ENCODE peak calls at places on chromosomes 2 and 18, in six cellular contexts. N is NAMALWA; Z is stimulated activated CD4-positive, alpha-beta T cell treated with anti-CD3 and anti-CD28 coated beads, Interleukin-4, amount 100 ng/mL, for 48 hours; W is endothelial cell; B is amniotic stem cell; D is T-helper 2 cell. U is an unnamed sample.

GRCh38 chr2:101831351-101831865 is 133.9 kb downstream of the MAP4K4 start:
- DNase-seq in Z (peak; percentile 42), D (peak; percentile 80), W (peak; percentile 73), N (peak; percentile 78), B (peak; percentile 57), U (peak; percentile 56)

GRCh38 chr2:128302011-128302743 is 16.5 kb downstream of the HS6ST1 start:
- DNase-seq in W (no peak), N (no peak), D (no peak), Z (no peak), B (no peak), U (no peak)

GRCh38 chr2:206823178-206823577 is 57.8 kb downstream of the FASTKD2 start:
- DNase-seq in N (no peak), D (no peak), Z (no peak), W (no peak), B (no peak), U (no peak)

GRCh38 chr2:219997341-219997851 is 370.0 kb downstream of the SLC4A3 start:
- DNase-seq in N (peak; percentile 44), D (peak; percentile 7), W (peak; percentile 84), Z (peak; percentile 8), B (no peak), U (peak; percentile 36)

GRCh38 chr2:121080013-121080772 is 204.8 kb downstream of the TFCP2L1 start:
- DNase-seq in B (no peak), W (peak; percentile 87), N (peak; percentile 65), D (peak; percentile 24), Z (peak; percentile 47), U (peak; percentile 73)

GRCh38 chr18:617970-618504 is 21.2 kb downstream of the CLUL1 start:
- DNase-seq in Z (no peak), D (no peak), B (no peak), N (no peak), W (no peak), U (no peak)

GRCh38 chr2:111670776-111671175 is 213.2 kb downstream of the ANAPC1 start:
- DNase-seq in N (peak; percentile 86), Z (no peak), W (no peak), B (no peak), D (no peak), U (no peak)

GRCh38 chr18:8319798-8320477 is 289.3 kb upstream of the RAB12 start:
- DNase-seq in N (no peak), Z (no peak), W (no peak), D (no peak), B (no peak), U (no peak)

GRCh38 chr2:71560286-71561011 is 107.1 kb downstream of the DYSF start:
- DNase-seq in N (no peak), W (no peak), D (no peak), B (no peak), Z (no peak), U (no peak)

GRCh38 chr2:201357216-201357615 is at the start of gene FLACC1:
- DNase-seq in N (peak; percentile 61), W (no peak), B (peak; percentile 41), D (no peak), Z (no peak), U (no peak)

GRCh38 chr18:59070181-59070912 is 69.3 kb upstream of the SEC11C start:
- DNase-seq in Z (peak; percentile 88), N (peak; percentile 97), D (peak; percentile 72), W (peak; percentile 93), B (peak; percentile 23), U (peak; percentile 83)

GRCh38 chr2:9415770-9416169 is 7.6 kb downstream of the ITGB1BP1 start:
- DNase-seq in Z (no peak), N (no peak), B (no peak), D (no peak), W (no peak), U (no peak)

GRCh38 chr2:54212456-54212855 is 43.6 kb downstream of the TSPYL6 start:
- DNase-seq in B (peak; percentile 39), Z (no peak), W (no peak), D (no peak), N (no peak), U (no peak)

GRCh38 chr2:118417417-118418125 is 329.3 kb downstream of the INSIG2 start:
- DNase-seq in W (no peak), D (no peak), Z (no peak), N (no peak), B (no peak), U (no peak)

GRCh38 chr2:102438578-102438977 is 15.6 kb downstream of the IL18RAP start:
- DNase-seq in Z (no peak), W (no peak), D (no peak), B (no peak), N (no peak), U (no peak)

U was measured in progenitor cell of endocrine pancreas.